ENCODE peak calls at places on chromosomes 2 and 18, in seven cellular contexts. W is small intestine, S is kidney, H is left lung, O is pancreas, L is psoas muscle, D is A549. E is an unnamed sample.
A peak's percentile ranks its signal among the peaks of the same experiment; 100 is the strongest.

GRCh38 chr2:179180242-179180641 is 84.4 kb downstream of the SESTD1 start:
- DNase-seq in W (no peak), S (no peak), H (no peak), O (no peak), L (no peak), D (no peak), E (no peak)

GRCh38 chr2:38572167-38572566 is 30.6 kb downstream of the HNRNPLL start:
- DNase-seq in W (no peak), S (no peak), H (no peak), O (no peak), L (no peak), D (no peak), E (no peak)

GRCh38 chr2:118169359-118170005 is 81.2 kb downstream of the INSIG2 start:
- DNase-seq in W (no peak), S (peak; percentile 81), H (peak; percentile 82), O (no peak), L (peak; percentile 55), D (no peak), E (no peak)

GRCh38 chr2:234500394-234501006 is 3.6 kb upstream of the ARL4C start:
- DNase-seq in W (peak; percentile 71), S (peak; percentile 90), H (no peak), O (no peak), L (peak; percentile 59), D (peak; percentile 83), E (no peak)

GRCh38 chr18:10070581-10071000 is 156.8 kb downstream of the VAPA start:
- DNase-seq in W (no peak), S (no peak), H (no peak), O (no peak), L (no peak), D (no peak), E (no peak)

GRCh38 chr18:12239426-12239825 is 14.7 kb upstream of the CIDEA start:
- DNase-seq in W (no peak), S (no peak), H (no peak), O (no peak), L (no peak), D (no peak), E (no peak)

GRCh38 chr18:29531746-29532145 is 1354.8 kb upstream of the CDH2 start:
- DNase-seq in W (no peak), S (no peak), H (no peak), O (no peak), L (no peak), D (no peak), E (no peak)

GRCh38 chr2:152413228-152414030 is 78.5 kb downstream of the FMNL2 start:
- DNase-seq in W (no peak), S (no peak), H (no peak), O (no peak), L (no peak), D (no peak), E (no peak)

GRCh38 chr18:56433919-56434318 is 204.5 kb downstream of the TXNL1 start:
- DNase-seq in W (no peak), S (no peak), H (no peak), O (no peak), L (no peak), D (no peak), E (no peak)

GRCh38 chr2:73700111-73700510 is 37.0 kb downstream of the TPRKB start:
- DNase-seq in W (peak; percentile 78), S (no peak), H (no peak), O (no peak), L (no peak), D (no peak), E (peak; percentile 26)

GRCh38 chr18:77607087-77607486 is 357.4 kb downstream of the GALR1 start:
- DNase-seq in W (no peak), S (no peak), H (no peak), O (no peak), L (no peak), D (no peak), E (no peak)

GRCh38 chr2:97657986-97658690 is 5.7 kb downstream of the ACTR1B start:
- DNase-seq in W (no peak), S (peak; percentile 72), H (peak; percentile 68), O (peak; percentile 60), L (no peak), D (no peak), E (no peak)

GRCh38 chr2:130824492-130825061 is 12.1 kb upstream of the ARHGEF4 start:
- DNase-seq in W (peak; percentile 10), S (no peak), H (no peak), O (no peak), L (no peak), D (peak; percentile 83), E (peak; percentile 99)

GRCh38 chr18:50527636-50528307 is 32.1 kb upstream of the MAPK4 start:
- DNase-seq in W (no peak), S (no peak), H (no peak), O (no peak), L (no peak), D (no peak), E (no peak)

GRCh38 chr2:73987948-73988700 is 3.4 kb downstream of the TET3 start:
- DNase-seq in W (peak; percentile 22), S (no peak), H (no peak), O (no peak), L (no peak), D (no peak), E (no peak)

GRCh38 chr2:6828299-6828584 is 37.5 kb downstream of the CMPK2 start:
- DNase-seq in W (peak; percentile 10), S (no peak), H (no peak), O (no peak), L (no peak), D (peak; percentile 28), E (no peak)

GRCh38 chr2:230225486-230225885 is at the start of gene SP140:
- DNase-seq in W (peak; percentile 69), S (peak; percentile 74), H (peak; percentile 83), O (no peak), L (peak; percentile 49), D (no peak), E (no peak)

GRCh38 chr2:38933653-38934052 is 44.0 kb downstream of the ARHGEF33 start:
- DNase-seq in W (no peak), S (no peak), H (no peak), O (no peak), L (no peak), D (no peak), E (no peak)

GRCh38 chr2:96116879-96117533 is 635 bp upstream of the ADRA2B start:
- DNase-seq in W (peak; percentile 54), S (peak; percentile 84), H (peak; percentile 92), O (peak; percentile 77), L (peak; percentile 67), D (peak; percentile 40), E (no peak)

GRCh38 chr2:10477443-10478297 is 29.5 kb upstream of the ODC1 start:
- DNase-seq in W (no peak), S (no peak), H (peak; percentile 17), O (no peak), L (no peak), D (no peak), E (no peak)

GRCh38 chr2:160298960-160299359 is 98.9 kb upstream of the ITGB6 start:
- DNase-seq in W (no peak), S (no peak), H (no peak), O (no peak), L (no peak), D (no peak), E (no peak)

GRCh38 chr18:58288922-58289797 is 245.1 kb downstream of the NEDD4L start:
- DNase-seq in W (no peak), S (no peak), H (no peak), O (no peak), L (no peak), D (no peak), E (no peak)

GRCh38 chr2:88903744-88904353 is 212.4 kb downstream of the RPIA start:
- DNase-seq in W (peak; percentile 34), S (no peak), H (no peak), O (no peak), L (no peak), D (peak; percentile 55), E (no peak)

GRCh38 chr2:40564174-40564573 is 112.3 kb upstream of the SLC8A1 start:
- DNase-seq in W (no peak), S (no peak), H (no peak), O (no peak), L (no peak), D (no peak), E (no peak)

GRCh38 chr2:29255006-29255405 is 139.8 kb downstream of the CLIP4 start:
- DNase-seq in W (no peak), S (no peak), H (no peak), O (no peak), L (no peak), D (no peak), E (no peak)

GRCh38 chr18:7750966-7751365 is 183.8 kb downstream of the PTPRM start:
- DNase-seq in W (no peak), S (no peak), H (no peak), O (no peak), L (no peak), D (no peak), E (no peak)

GRCh38 chr2:177164131-177164530 is 48.5 kb upstream of the HNRNPA3 start:
- DNase-seq in W (no peak), S (no peak), H (no peak), O (no peak), L (no peak), D (no peak), E (no peak)
- H3K27ac ChIP-seq in W (no peak overlapping the region), S (no peak overlapping the region), H (no peak overlapping the region), O (no peak overlapping the region), L (peak overlapping the region; percentile 76), D (peak overlapping the region; percentile 95), E (peak overlapping the region; percentile 82)

DNA sequence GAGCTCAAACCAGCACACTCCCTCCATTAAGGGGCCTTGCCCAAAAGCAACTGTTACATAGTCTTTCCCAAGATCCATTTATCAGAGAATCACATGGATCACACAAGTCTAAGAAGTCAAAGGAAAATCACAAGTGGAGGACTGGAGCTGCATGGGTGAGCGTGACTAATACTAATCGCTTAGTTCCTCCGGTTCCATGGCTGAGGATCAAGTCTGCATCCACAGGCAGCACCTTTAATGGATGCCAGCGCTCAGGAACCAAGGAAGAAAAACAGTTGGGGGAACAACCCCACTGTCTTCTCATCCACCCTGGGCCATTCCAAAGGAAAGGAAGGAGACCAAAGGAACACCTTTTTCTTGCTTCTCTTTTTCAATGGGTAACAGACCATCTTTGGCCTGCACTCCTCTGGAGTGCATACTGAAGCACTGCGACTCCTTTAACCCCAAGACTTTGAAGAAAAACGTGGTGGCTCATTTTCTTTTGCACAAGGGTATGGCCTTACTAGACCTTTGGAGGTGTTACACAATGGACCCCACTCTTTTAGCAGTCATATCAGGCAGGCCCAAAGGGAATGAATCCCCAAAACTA is 9.2 kb upstream of the WDR33 start:
- DNase-seq in W (no peak), S (no peak), H (no peak), O (no peak), L (no peak), D (peak; percentile 33), E (no peak)
- H3K27ac ChIP-seq in W (no peak overlapping the region), S (no peak overlapping the region), H (no peak overlapping the region), O (no peak overlapping the region), L (no peak overlapping the region), D (no peak overlapping the region), E (no peak overlapping the region)

GRCh38 chr18:79392226-79392625 is 3.5 kb upstream of the NFATC1 start:
- DNase-seq in W (no peak), S (peak; percentile 39), H (peak; percentile 42), O (no peak), L (no peak), D (no peak), E (no peak)
- H3K27ac ChIP-seq in W (no peak overlapping the region), S (no peak overlapping the region), H (no peak overlapping the region), O (no peak overlapping the region), L (no peak overlapping the region), D (no peak overlapping the region), E (no peak overlapping the region)

DNA sequence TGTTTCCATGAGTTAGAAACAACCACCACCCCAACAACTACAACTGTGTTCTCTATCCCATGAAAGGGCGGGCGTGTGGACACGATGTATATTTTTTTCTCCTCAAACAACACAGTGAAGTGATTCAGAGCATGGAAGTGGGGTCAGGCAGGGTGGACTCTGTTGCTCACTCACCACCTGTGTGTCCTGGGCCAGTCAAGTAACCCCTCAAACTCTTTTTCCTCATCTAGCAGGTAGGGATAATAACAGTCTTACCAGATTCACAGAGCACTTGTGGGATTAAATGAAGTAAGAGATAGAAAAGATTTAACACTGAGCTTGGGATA is 162.0 kb upstream of the EPAS1 start:
- DNase-seq in W (no peak), S (no peak), H (no peak), O (no peak), L (no peak), D (no peak), E (no peak)
- H3K27ac ChIP-seq in W (no peak overlapping the region), S (peak overlapping the region; percentile 51), H (peak overlapping the region; percentile 29), O (no peak overlapping the region), L (peak overlapping the region; percentile 17), D (no peak overlapping the region), E (no peak overlapping the region)